ENCODE peak calls at places on chromosomes 11 and 22, in five cellular contexts. V is T47D; D is activated naive CD4-positive, alpha-beta T cell treated with anti-CD3 and anti-CD28 coated beads, Interleukin-2, amount 50 U/mL, for 72 hours; B is NCI-H2081; H is iPS DF 6.9. A is an unnamed sample.

GRCh38 chr22:42692239-42693054 is 28.2 kb downstream of the A4GALT start:
- DNase-seq in V (no peak), B (no peak), D (no peak), H (no peak), A (no peak)

GRCh38 chr11:35911013-35911412 is 32.8 kb upstream of the LDLRAD3 start:
- DNase-seq in D (no peak), H (no peak), B (no peak), V (no peak), A (no peak)

GRCh38 chr11:5600374-5600851 is 4.0 kb downstream of the TRIM6 start:
- DNase-seq in D (peak), B (peak), V (peak), H (peak), A (no peak)

GRCh38 chr11:63999349-64000025 is 13.2 kb downstream of the OTUB1 start:
- DNase-seq in H (no peak), D (peak), V (peak), B (no peak), A (peak)

GRCh38 chr11:1531418-1531817 is 40.7 kb downstream of the DUSP8 start:
- DNase-seq in H (no peak), D (no peak), V (no peak), B (no peak), A (peak)

GRCh38 chr11:19951558-19952083 is 208.7 kb downstream of the DBX1 start:
- DNase-seq in V (peak), B (peak), D (peak), H (peak), A (peak)

GRCh38 chr11:32072872-32073661 is 17.8 kb upstream of the RCN1 start:
- DNase-seq in B (no peak), V (no peak), D (no peak), H (no peak), A (no peak)

GRCh38 chr11:16897460-16898061 is 116.7 kb downstream of the PLEKHA7 start:
- DNase-seq in H (peak), D (no peak), B (peak), V (no peak), A (no peak)

GRCh38 chr11:19502691-19503253 is 209.9 kb upstream of the NAV2 start:
- DNase-seq in H (no peak), V (no peak), D (no peak), B (no peak), A (no peak)

GRCh38 chr22:46961591-46962290 is 199.3 kb downstream of the TBC1D22A start:
- DNase-seq in D (no peak), V (no peak), B (peak), H (no peak), A (no peak)

GRCh38 chr11:12086271-12087074 is 23.9 kb upstream of the MICAL2 start:
- DNase-seq in H (no peak), B (no peak), V (no peak), D (no peak), A (no peak)

GRCh38 chr11:75301602-75302345 is 49.7 kb downstream of the ARRB1 start:
- DNase-seq in D (no peak), B (peak), H (no peak), V (no peak), A (no peak)

GRCh38 chr11:17791144-17791543 is 56.6 kb downstream of the KCNC1 start:
- DNase-seq in V (no peak), H (no peak), B (no peak), D (no peak), A (no peak)

GRCh38 chr11:69309800-69310280 is 15.9 kb downstream of the MYEOV start:
- DNase-seq in H (no peak), V (no peak), B (no peak), D (no peak), A (no peak)

GRCh38 chr11:22472306-22472705 is 134.1 kb downstream of the SLC17A6 start:
- DNase-seq in V (no peak), H (no peak), B (no peak), D (no peak), A (no peak)

GRCh38 chr11:45278721-45279120 is 7.4 kb downstream of the SYT13 start:
- DNase-seq in B (no peak), D (no peak), H (no peak), V (no peak), A (no peak)

GRCh38 chr22:19807161-19807913 is 46.8 kb downstream of the TBX1 start:
- DNase-seq in D (no peak), V (no peak), B (no peak), H (no peak), A (no peak)

GRCh38 chr22:27108425-27109114 is 451.2 kb downstream of the MIAT start:
- DNase-seq in B (no peak), H (no peak), D (no peak), V (no peak), A (peak)

GRCh38 chr11:92383430-92383829 is 158.8 kb downstream of the FAT3 start:
- DNase-seq in V (no peak), B (no peak), H (no peak), D (no peak), A (no peak)

GRCh38 chr22:46894081-46894671 is 131.7 kb downstream of the TBC1D22A start:
- DNase-seq in V (no peak), H (no peak), D (no peak), B (no peak), A (no peak)

GRCh38 chr11:59145534-59145933 is 2.9 kb downstream of the FAM111A start:
- DNase-seq in H (no peak), B (no peak), V (no peak), D (no peak), A (no peak)

GRCh38 chr22:48579035-48579914 is 1248.4 kb downstream of the BRD1 start:
- DNase-seq in D (no peak), V (no peak), H (no peak), B (no peak), A (no peak)

GRCh38 chr11:104870910-104871309 is 27.4 kb downstream of the CASP12 start:
- DNase-seq in V (no peak), B (no peak), H (no peak), D (no peak), A (no peak)

GRCh38 chr11:3119141-3119821 is 45.8 kb downstream of the OSBPL5 start:
- DNase-seq in H (no peak), D (no peak), B (no peak), V (no peak), A (no peak)

GRCh38 chr11:2550606-2550970 is 105.8 kb downstream of the KCNQ1 start:
- DNase-seq in B (no peak), V (no peak), H (no peak), D (no peak), A (no peak)

GRCh38 chr22:24428751-24429410 is 1.5 kb downstream of the ADORA2A start:
- DNase-seq in B (no peak), H (no peak), V (no peak), D (no peak), A (no peak)

GRCh38 chr11:10456519-10456918 is 1.5 kb downstream of the AMPD3 start:
- DNase-seq in D (no peak), H (no peak), V (no peak), B (peak), A (peak)

GRCh38 chr11:77084581-77085191 is 17.9 kb downstream of the CAPN5 start:
- DNase-seq in H (no peak), D (no peak), V (no peak), B (no peak), A (no peak)

GRCh38 chr22:43303166-43303565 is 40.0 kb downstream of the SCUBE1 start:
- DNase-seq in D (no peak), V (no peak), B (no peak), H (no peak), A (no peak)

GRCh38 chr11:70118642-70119041 is 40.5 kb downstream of the ANO1 start:
- DNase-seq in D (no peak), V (no peak), H (no peak), B (no peak), A (no peak)

GRCh38 chr11:84865791-84866535 is 761.2 kb downstream of the DLG2 start:
- DNase-seq in B (no peak), D (no peak), H (no peak), V (no peak), A (no peak)

GRCh38 chr11:71499546-71499945 is 27.5 kb upstream of the KRTAP5-7 start:
- DNase-seq in D (no peak), V (no peak), B (no peak), H (no peak), A (no peak)

GRCh38 chr22:19929586-19930302 is 11.8 kb upstream of the COMT start:
- DNase-seq in B (no peak), H (no peak), V (no peak), D (no peak), A (no peak)

GRCh38 chr11:19055016-19055415 is 5.5 kb downstream of the MRGPRX2 start:
- DNase-seq in B (no peak), D (no peak), V (no peak), H (no peak), A (no peak)

GRCh38 chr22:32528316-32528715 is 53.7 kb downstream of the FBXO7 start:
- DNase-seq in D (no peak), V (no peak), B (no peak), H (no peak), A (no peak)

GRCh38 chr11:30585892-30586250 is 282 bp downstream of the MPPED2 start:
- DNase-seq in H (no peak), B (no peak), V (peak), D (no peak), A (no peak)

GRCh38 chr22:42172385-42173172 is 42.0 kb upstream of the CYP2D6 start:
- DNase-seq in V (no peak), B (no peak), D (no peak), H (no peak), A (peak)